ENCODE peak calls at places on chromosomes 11 and 22, in four cellular contexts. A is Calu3, H is sigmoid colon, Z is hippocampal formation. I is an unnamed sample.

GRCh38 chr11:75867778-75868374 is 52.9 kb downstream of the UVRAG start:
- DNase-seq in A (peak), H (no peak), Z (no peak), I (no peak)

GRCh38 chr22:20180245-20180630 is 29.4 kb upstream of the CCDC188 start:
- DNase-seq in A (peak), H (no peak), Z (no peak), I (no peak)

GRCh38 chr11:69892986-69893555 is 73.9 kb upstream of the FGF3 start:
- DNase-seq in A (peak), H (no peak), Z (no peak), I (no peak)

GRCh38 chr11:22802861-22803260 is 26.7 kb downstream of the SVIP start:
- DNase-seq in A (no peak), H (no peak), Z (no peak), I (no peak)

GRCh38 chr11:28833169-28833568 is 725.0 kb downstream of the METTL15 start:
- DNase-seq in A (no peak), H (no peak), Z (no peak), I (no peak)

GRCh38 chr11:81874627-81875026 is 859.0 kb downstream of the FAM181B start:
- DNase-seq in A (no peak), H (no peak), Z (no peak), I (no peak)

GRCh38 chr11:2445107-2445947 is 519 bp downstream of the KCNQ1 start:
- DNase-seq in A (no peak), H (no peak), Z (no peak), I (peak)

GRCh38 chr22:46087816-46088277 is 62.5 kb upstream of the PPARA start:
- DNase-seq in A (peak), H (peak), Z (peak), I (no peak)

GRCh38 chr22:49957826-49958461 is 2.6 kb upstream of the PIM3 start:
- DNase-seq in A (no peak), H (peak), Z (no peak), I (no peak)

GRCh38 chr11:3144296-3145205 is 20.6 kb downstream of the OSBPL5 start:
- DNase-seq in A (no peak), H (no peak), Z (no peak), I (no peak)

GRCh38 chr22:49039625-49040024 is 788.0 kb downstream of the BRD1 start:
- DNase-seq in A (no peak), H (peak), Z (no peak), I (no peak)

GRCh38 chr11:70826950-70827349 is 425.4 kb downstream of the SHANK2 start:
- DNase-seq in A (no peak), H (no peak), Z (no peak), I (no peak)

GRCh38 chr22:48551716-48552268 is 1275.9 kb downstream of the BRD1 start:
- DNase-seq in A (no peak), H (no peak), Z (no peak), I (no peak)

GRCh38 chr22:33823552-33823951 is 96.7 kb downstream of the LARGE1 start:
- DNase-seq in A (no peak), H (no peak), Z (no peak), I (no peak)

GRCh38 chr11:298406-299065 is 790 bp downstream of the IFITM5 start:
- DNase-seq in A (no peak), H (peak), Z (no peak), I (peak)

GRCh38 chr11:12288212-12288933 is 89.0 kb upstream of the PARVA start:
- DNase-seq in A (peak), H (peak), Z (peak), I (peak)

GRCh38 chr11:120392791-120393190 is 56.6 kb downstream of the ARHGEF12 start:
- DNase-seq in A (no peak), H (no peak), Z (no peak), I (no peak)

GRCh38 chr11:67045314-67045713 is 11.3 kb upstream of the RHOD start:
- DNase-seq in A (no peak), H (no peak), Z (no peak), I (no peak)

GRCh38 chr22:20173720-20174119 is 22.9 kb upstream of the CCDC188 start:
- DNase-seq in A (no peak), H (no peak), Z (no peak), I (no peak)

I was measured in activated naive CD8-positive, alpha-beta T cell treated with anti-CD3 and anti-CD28 coated beads, Interleukin-2, amount 10 ng/mL, durations not matched to agents 7 days and 5 days.